ENCODE peak calls at places on chromosomes 3 and 15, in four cellular contexts. A, C, V and Z are unnamed samples.

GRCh38 chr3:10833855-10834414 is 17.9 kb downstream of the SLC6A11 start:
- DNase-seq in C (no peak), A (no peak), V (no peak), Z (no peak)

GRCh38 chr15:64067564-64068030 is 21.3 kb upstream of the DAPK2 start:
- DNase-seq in A (peak; percentile 89), V (peak; percentile 72), C (peak; percentile 90), Z (peak; percentile 81)

GRCh38 chr15:35673093-35673573 is 127.2 kb upstream of the DPH6 start:
- DNase-seq in A (no peak), C (no peak), V (no peak), Z (no peak)

GRCh38 chr3:45929042-45929679 is 14.1 kb upstream of the CXCR6 start:
- DNase-seq in A (peak; percentile 64), V (peak; percentile 64), C (peak; percentile 84), Z (peak; percentile 48)

GRCh38 chr3:159170436-159171003 is 368.7 kb downstream of the MFSD1 start:
- DNase-seq in A (no peak), C (no peak), V (peak; percentile 78), Z (no peak)

GRCh38 chr3:106729481-106729880 is 647.8 kb upstream of the CCDC54 start:
- DNase-seq in C (no peak), A (no peak), V (no peak), Z (no peak)

GRCh38 chr3:14505001-14505802 is 34.9 kb downstream of the GRIP2 start:
- DNase-seq in C (no peak), A (no peak), V (no peak), Z (no peak)

GRCh38 chr15:96047255-96047931 is 283.1 kb upstream of the NR2F2 start:
- DNase-seq in A (no peak), C (no peak), V (peak; percentile 96), Z (no peak)

GRCh38 chr3:140453750-140454149 is 224.1 kb upstream of the TRIM42 start:
- DNase-seq in V (no peak), C (no peak), A (no peak), Z (no peak)

GRCh38 chr15:67196222-67196621 is 58.2 kb downstream of the AAGAB start:
- DNase-seq in A (no peak), C (no peak), V (peak; percentile 32), Z (no peak)

GRCh38 chr3:42683875-42684593 is 1.3 kb upstream of the KLHL40 start:
- DNase-seq in V (peak; percentile 98), C (no peak), A (peak; percentile 29), Z (no peak)

GRCh38 chr15:67331676-67332075 is 77.1 kb downstream of the IQCH start:
- DNase-seq in V (peak; percentile 13), C (no peak), A (no peak), Z (no peak)

GRCh38 chr15:40925863-40926658 is 3.1 kb upstream of the DLL4 start:
- DNase-seq in V (peak; percentile 55), A (peak; percentile 78), C (peak; percentile 72), Z (no peak)

GRCh38 chr15:48717458-48717857 is 71.9 kb upstream of the FBN1 start:
- DNase-seq in C (no peak), V (peak; percentile 64), A (no peak), Z (no peak)

GRCh38 chr15:70526221-70526973 is 237.0 kb downstream of the UACA start:
- DNase-seq in V (peak; percentile 90), A (no peak), C (peak; percentile 77), Z (peak; percentile 38)

GRCh38 chr3:132659000-132659369 is 624 bp downstream of the ACAD11 start:
- DNase-seq in C (no peak), V (peak; percentile 67), A (peak; percentile 55), Z (no peak)

GRCh38 chr15:48451241-48451640 is 120.0 kb downstream of the DUT start:
- DNase-seq in V (no peak), C (no peak), A (no peak), Z (no peak)

GRCh38 chr3:107366766-107367165 is 10.5 kb upstream of the CCDC54 start:
- DNase-seq in A (peak; percentile 66), C (no peak), V (no peak), Z (no peak)

GRCh38 chr3:197021729-197022404 is 7.8 kb downstream of the MELTF start:
- DNase-seq in C (peak; percentile 12), A (no peak), V (no peak), Z (no peak)

GRCh38 chr3:197114007-197114406 is 84.4 kb upstream of the MELTF start:
- DNase-seq in V (no peak), C (no peak), A (no peak), Z (no peak)

GRCh38 chr15:73926191-73927002 is at the start of gene LOXL1:
- DNase-seq in C (no peak), A (peak; percentile 87), V (peak; percentile 98), Z (no peak)

GRCh38 chr3:25592510-25592968 is 72.2 kb downstream of the TOP2B start:
- DNase-seq in C (no peak), V (peak; percentile 91), A (peak; percentile 59), Z (peak; percentile 19)

GRCh38 chr3:57556459-57557087 is 499 bp downstream of the PDE12 start:
- DNase-seq in C (no peak), A (no peak), V (peak; percentile 64), Z (peak; percentile 60)

GRCh38 chr3:8822141-8822540 is 52.7 kb upstream of the OXTR start:
- DNase-seq in A (no peak), V (peak; percentile 59), C (no peak), Z (no peak)

GRCh38 chr3:124788254-124788745 is 58.0 kb downstream of the UMPS start:
- DNase-seq in V (no peak), C (no peak), A (no peak), Z (no peak)
- H3K79me2 ChIP-seq in V (peaks cover 56% of the 10 kb centered on the region), C (peaks cover 25% of the 10 kb centered on the region), A (peaks cover 49% of the 10 kb centered on the region), Z (no peaks in the 10 kb centered on the region)

DNA sequence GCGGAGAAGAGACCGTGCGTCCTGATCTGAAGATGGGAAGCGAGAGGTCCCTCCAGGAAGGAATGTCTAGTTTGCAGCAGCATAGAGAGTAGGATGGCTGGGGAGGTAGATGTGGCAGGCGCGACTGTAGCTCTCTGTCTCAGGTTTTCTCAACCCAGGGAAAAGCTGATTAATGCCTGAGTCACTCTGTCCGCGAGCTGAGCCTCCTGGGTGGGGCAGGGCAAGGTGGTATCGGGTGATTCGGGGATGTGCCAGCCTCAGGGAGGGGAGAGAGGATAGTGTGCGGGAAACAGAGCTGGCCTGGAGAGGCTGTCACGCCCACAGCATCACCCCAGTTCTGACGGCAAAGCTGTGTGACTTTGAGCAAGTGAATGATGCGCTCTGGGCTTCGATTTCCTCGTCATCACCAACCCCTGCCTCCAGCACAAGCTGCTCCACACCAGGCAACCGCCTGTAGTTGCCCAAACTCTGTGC is 28.4 kb downstream of the CPN2 start:
- DNase-seq in A (no peak), V (peak; percentile 82), C (no peak), Z (no peak)
- TF ChIP-seq EZH2phosphoT487 in A (no peak), V (no peak), C (no peak), Z (no peak)

DNA sequence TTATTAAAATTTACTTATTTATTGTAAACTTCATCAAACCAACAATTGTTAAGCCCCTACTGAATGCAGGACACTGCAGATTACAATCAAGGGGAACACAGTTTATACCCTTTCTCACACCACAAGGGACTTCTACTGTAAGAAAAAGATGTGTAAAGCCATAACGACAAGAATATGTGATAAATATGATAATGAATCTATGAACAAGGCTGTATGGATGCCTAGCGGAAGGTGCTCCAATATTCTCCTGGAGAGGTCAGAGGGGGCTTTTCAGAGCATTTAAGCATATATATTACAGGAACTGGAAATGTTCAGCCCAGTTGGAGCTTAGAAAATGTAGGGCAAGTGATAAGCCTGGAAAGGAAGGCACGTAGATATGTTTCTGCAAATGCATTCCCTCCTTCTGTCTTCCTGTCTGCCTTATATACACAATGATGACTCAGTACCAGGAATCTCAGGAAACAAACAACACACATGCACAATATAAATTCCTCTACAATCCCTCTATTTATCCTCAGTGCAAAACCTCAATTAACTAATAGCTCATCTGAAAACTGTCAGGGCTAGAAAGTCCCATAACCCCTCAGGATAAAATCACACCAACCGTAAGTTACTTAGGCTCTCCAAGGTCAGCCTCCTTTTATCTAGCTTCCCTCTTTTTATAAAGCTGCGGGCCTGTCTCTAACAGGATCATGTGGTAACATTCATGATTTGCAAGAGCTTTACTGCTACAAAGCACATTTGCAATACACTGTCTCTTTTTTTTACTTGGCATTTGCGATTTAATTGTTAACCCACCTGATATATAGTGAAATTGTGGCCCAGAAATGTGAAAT is 393.1 kb downstream of the LPP start:
- DNase-seq in A (no peak), C (no peak), V (peak; percentile 29), Z (no peak)
- H3K27ac ChIP-seq in A (no peak overlapping the region), C (peak overlapping the region; percentile 68), V (no peak overlapping the region), Z (no peak overlapping the region)

GRCh38 chr3:69391554-69391953 is 5.7 kb upstream of the FRMD4B start:
- DNase-seq in A (no peak), C (no peak), V (no peak), Z (no peak)

GRCh38 chr3:69392415-69392814 is 6.5 kb upstream of the FRMD4B start:
- DNase-seq in C (no peak), V (no peak), A (no peak), Z (no peak)

GRCh38 chr3:69390771-69391170 is 4.9 kb upstream of the FRMD4B start:
- DNase-seq in A (no peak), C (no peak), V (no peak), Z (no peak)

GRCh38 chr3:69388241-69388640 is 2.4 kb upstream of the FRMD4B start:
- DNase-seq in V (no peak), C (no peak), A (peak; percentile 35), Z (no peak)

DNA sequence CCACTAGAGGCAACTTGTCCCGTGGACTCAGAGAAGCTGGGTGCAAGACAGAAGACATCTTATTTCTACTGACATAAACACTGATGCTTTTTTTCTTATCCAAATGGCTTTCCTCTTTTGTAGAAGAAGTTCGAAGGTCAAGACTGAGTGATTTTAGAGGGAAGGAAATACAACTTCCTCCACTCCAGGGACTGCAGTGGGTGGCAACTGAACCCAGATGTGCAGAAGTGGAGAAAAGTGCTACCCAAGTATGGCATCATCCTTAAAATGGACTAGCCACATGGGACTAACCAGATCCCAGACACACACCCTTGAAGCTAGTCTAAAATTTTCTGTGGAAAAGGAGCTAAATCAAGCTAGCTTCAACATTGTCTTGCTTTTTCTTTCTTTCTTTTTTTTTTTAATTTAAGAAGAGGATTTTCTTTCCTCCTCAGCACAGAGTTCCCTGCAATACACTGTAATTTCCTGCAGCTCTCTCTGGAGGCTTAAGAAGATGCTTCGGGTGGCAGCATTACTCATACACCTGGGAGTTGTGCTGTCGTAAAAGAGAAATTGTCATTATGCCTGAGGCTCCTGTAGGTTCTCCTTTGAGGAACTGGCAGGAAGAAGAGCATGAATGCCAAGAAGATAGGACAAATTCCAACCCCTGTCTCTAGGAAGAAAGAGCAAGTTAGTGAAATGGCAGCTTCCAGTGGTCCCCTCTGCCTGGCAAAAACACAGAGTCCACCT is 3.8 kb upstream of the FRMD4B start:
- DNase-seq in C (no peak), V (no peak), A (no peak), Z (no peak)
- H3K79me2 ChIP-seq in C (peaks cover 4% of the 10 kb centered on the region), V (no peaks in the 10 kb centered on the region), A (no peaks in the 10 kb centered on the region), Z (no peaks in the 10 kb centered on the region)

GRCh38 chr15:100209204-100209603 is 132.6 kb downstream of the ADAMTS17 start:
- DNase-seq in A (no peak), V (no peak), C (no peak), Z (no peak)
- TF ChIP-seq EZH2phosphoT487 in A (no peak), V (no peak), C (no peak), Z (no peak)

DNA sequence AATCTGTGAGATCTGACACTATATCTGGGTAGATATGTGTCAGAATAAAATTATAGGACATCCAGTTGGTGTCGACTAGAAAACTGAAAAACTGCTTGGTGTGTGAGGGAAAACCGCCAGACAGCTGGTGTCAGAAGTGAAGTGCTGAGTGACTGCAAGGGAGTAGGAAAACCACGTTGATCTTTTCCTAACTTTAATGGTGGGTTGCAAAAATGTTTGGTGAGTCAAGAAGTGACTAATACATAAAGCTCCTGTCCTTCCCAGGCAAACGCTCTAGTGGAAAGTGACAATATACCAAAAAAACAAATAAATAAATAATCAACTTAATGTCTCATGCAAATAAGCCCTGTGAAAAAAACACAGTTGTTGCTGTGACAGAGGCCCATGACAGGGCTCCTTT is 7.3 kb upstream of the CD96 start:
- DNase-seq in C (no peak), A (no peak), V (peak; percentile 78), Z (no peak)
- H3K27ac ChIP-seq in C (no peak overlapping the region), A (no peak overlapping the region), V (no peak overlapping the region), Z (no peak overlapping the region)

GRCh38 chr15:99635794-99636193 is 70.0 kb downstream of the MEF2A start:
- DNase-seq in A (no peak), V (no peak), C (no peak), Z (no peak)
- H3K79me2 ChIP-seq in A (peaks cover 54% of the 10 kb centered on the region), V (peaks cover 98% of the 10 kb centered on the region), C (peaks cover 59% of the 10 kb centered on the region), Z (peaks cover 24% of the 10 kb centered on the region)